ENCODE peak calls at places on chromosomes 5 and 9, in eight cellular contexts. X is SW480; I is NCI-H1930; O is activated gamma-delta T cell treated with Interleukin-2 at 50 U/mL for 16 hours; P is HFFc6; W is activated CD4-positive, alpha-beta T cell treated with anti-CD3 and anti-CD28 coated beads for 48 hours; L is NCI-H1436; N is neural crest cell. F is an unnamed sample.

GRCh38 chr5:2841208-2841607 is 89.7 kb upstream of the IRX2 start:
- DNase-seq in X (no peak), I (no peak), O (no peak), P (no peak), W (no peak), L (no peak), N (no peak), F (no peak)

GRCh38 chr5:84287964-84288363 is 96.7 kb downstream of the EDIL3 start:
- DNase-seq in X (peak), I (no peak), O (no peak), P (no peak), W (no peak), L (no peak), N (no peak), F (no peak)

GRCh38 chr5:59763545-59763944 is 130.0 kb downstream of the PDE4D start:
- DNase-seq in X (no peak), I (no peak), O (no peak), P (no peak), W (no peak), L (no peak), N (no peak), F (no peak)

GRCh38 chr5:751496-751895 is 33.0 kb downstream of the ZDHHC11B start:
- DNase-seq in X (no peak), I (no peak), O (no peak), P (no peak), W (peak), L (no peak), N (no peak), F (no peak)

GRCh38 chr5:173486826-173487225 is 129.6 kb downstream of the BOD1 start:
- DNase-seq in X (no peak), I (no peak), O (no peak), P (no peak), W (no peak), L (no peak), N (no peak), F (no peak)

GRCh38 chr5:120436996-120437395 is 27.1 kb upstream of the PRR16 start:
- DNase-seq in X (no peak), I (no peak), O (no peak), P (peak), W (no peak), L (no peak), N (no peak), F (no peak)

GRCh38 chr5:177455036-177455660 is 8.5 kb downstream of the PRR7 start:
- DNase-seq in X (peak), I (peak), O (peak), P (peak), W (peak), L (peak), N (peak), F (peak)

GRCh38 chr9:81690251-81690851 is 1.0 kb upstream of the TLE1 start:
- DNase-seq in X (no peak), I (no peak), O (no peak), P (no peak), W (no peak), L (no peak), N (peak), F (no peak)

GRCh38 chr9:2657427-2657826 is 35.8 kb downstream of the VLDLR start:
- DNase-seq in X (no peak), I (no peak), O (no peak), P (no peak), W (peak), L (no peak), N (no peak), F (no peak)

GRCh38 chr9:125486109-125486508 is 220.9 kb downstream of the MAPKAP1 start:
- DNase-seq in X (no peak), I (no peak), O (no peak), P (no peak), W (no peak), L (no peak), N (no peak), F (no peak)

GRCh38 chr5:44909009-44909408 is 100.3 kb downstream of the MRPS30 start:
- DNase-seq in X (no peak), I (no peak), O (no peak), P (no peak), W (no peak), L (no peak), N (no peak), F (no peak)

GRCh38 chr5:59592101-59592500 is 301.4 kb downstream of the PDE4D start:
- DNase-seq in X (no peak), I (no peak), O (no peak), P (peak), W (no peak), L (no peak), N (no peak), F (no peak)

GRCh38 chr9:129459550-129460322 is 161.2 kb downstream of the C9orf50 start:
- DNase-seq in X (no peak), I (no peak), O (no peak), P (no peak), W (peak), L (no peak), N (no peak), F (peak)

GRCh38 chr5:40410939-40411635 is 268.6 kb upstream of the PTGER4 start:
- DNase-seq in X (no peak), I (no peak), O (no peak), P (no peak), W (no peak), L (no peak), N (no peak), F (no peak)

GRCh38 chr9:16352232-16352631 is 518.2 kb downstream of the BNC2 start:
- DNase-seq in X (no peak), I (no peak), O (no peak), P (no peak), W (no peak), L (no peak), N (no peak), F (no peak)

GRCh38 chr5:93039888-93040287 is 541.1 kb downstream of the NR2F1-AS1 start:
- DNase-seq in X (no peak), I (no peak), O (no peak), P (no peak), W (no peak), L (no peak), N (no peak), F (no peak)

GRCh38 chr5:2160811-2161210 is 278.1 kb upstream of the IRX4 start:
- DNase-seq in X (no peak), I (no peak), O (no peak), P (no peak), W (no peak), L (no peak), N (no peak), F (no peak)

GRCh38 chr5:109823597-109823996 is 133.9 kb downstream of the MAN2A1 start:
- DNase-seq in X (no peak), I (no peak), O (no peak), P (peak), W (no peak), L (no peak), N (no peak), F (no peak)

GRCh38 chr9:127796899-127797370 is 5.7 kb upstream of the FPGS start:
- DNase-seq in X (peak), I (no peak), O (no peak), P (peak), W (no peak), L (no peak), N (no peak), F (no peak)

GRCh38 chr9:88936668-88937067 is 54.6 kb upstream of the S1PR3 start:
- DNase-seq in X (no peak), I (no peak), O (no peak), P (no peak), W (no peak), L (no peak), N (no peak), F (no peak)

GRCh38 chr5:159772698-159773061 is 143.6 kb upstream of the ADRA1B start:
- DNase-seq in X (no peak), I (no peak), O (no peak), P (no peak), W (no peak), L (no peak), N (no peak), F (no peak)

GRCh38 chr9:35816708-35817107 is 1.9 kb upstream of the HINT2 start:
- DNase-seq in X (no peak), I (no peak), O (no peak), P (no peak), W (no peak), L (peak), N (no peak), F (no peak)

GRCh38 chr5:144275329-144275728 is 104.7 kb downstream of the KCTD16 start:
- DNase-seq in X (no peak), I (peak), O (no peak), P (no peak), W (no peak), L (no peak), N (no peak), F (no peak)

GRCh38 chr9:4801156-4801555 is 8.4 kb downstream of the RCL1 start:
- DNase-seq in X (no peak), I (no peak), O (no peak), P (no peak), W (no peak), L (no peak), N (no peak), F (no peak)

GRCh38 chr9:18717751-18718150 is 243.8 kb downstream of the ADAMTSL1 start:
- DNase-seq in X (no peak), I (no peak), O (no peak), P (peak), W (no peak), L (no peak), N (no peak), F (no peak)

GRCh38 chr5:78574157-78574673 is 74.4 kb downstream of the LHFPL2 start:
- DNase-seq in X (no peak), I (no peak), O (no peak), P (no peak), W (no peak), L (no peak), N (no peak), F (no peak)

GRCh38 chr9:95574176-95574575 is 57.4 kb upstream of the PTCH1 start:
- DNase-seq in X (peak), I (no peak), O (no peak), P (no peak), W (peak), L (peak), N (no peak), F (no peak)

GRCh38 chr5:179870403-179870903 is 11.8 kb upstream of the MRNIP start:
- DNase-seq in X (no peak), I (no peak), O (no peak), P (peak), W (peak), L (no peak), N (no peak), F (no peak)

GRCh38 chr9:77899679-77900354 is 131.8 kb downstream of the GNAQ start:
- DNase-seq in X (no peak), I (no peak), O (no peak), P (peak), W (no peak), L (no peak), N (no peak), F (no peak)

GRCh38 chr5:116779846-116780245 is 205.2 kb upstream of the SEMA6A start:
- DNase-seq in X (no peak), I (no peak), O (no peak), P (no peak), W (no peak), L (no peak), N (no peak), F (no peak)

GRCh38 chr5:158700997-158701391 is 398.7 kb downstream of the EBF1 start:
- DNase-seq in X (no peak), I (no peak), O (no peak), P (no peak), W (no peak), L (no peak), N (no peak), F (no peak)

GRCh38 chr5:39394946-39395345 is 29.8 kb downstream of the DAB2 start:
- DNase-seq in X (no peak), I (no peak), O (no peak), P (peak), W (no peak), L (no peak), N (no peak), F (no peak)

GRCh38 chr5:171961117-171961516 is 45.3 kb downstream of the FBXW11 start:
- DNase-seq in X (no peak), I (no peak), O (no peak), P (no peak), W (peak), L (no peak), N (no peak), F (peak)

GRCh38 chr9:107142896-107143603 is 140.0 kb upstream of the RAD23B start:
- DNase-seq in X (no peak), I (no peak), O (no peak), P (no peak), W (no peak), L (no peak), N (no peak), F (no peak)

GRCh38 chr9:36037580-36038169 is 962 bp downstream of the RECK start:
- DNase-seq in X (peak), I (no peak), O (no peak), P (no peak), W (no peak), L (no peak), N (no peak), F (no peak)

GRCh38 chr9:129834489-129835127 is 467 bp downstream of the C9orf78 start:
- DNase-seq in X (peak), I (no peak), O (peak), P (no peak), W (peak), L (no peak), N (no peak), F (no peak)

F was measured in stimulated activated CD4-positive, alpha-beta T cell treated with anti-CD3 and anti-CD28 coated beads, Interleukin-12 subunit alpha, Interleukin-12 subunit beta, amount 100 ng/mL, for 48 hours.